ENCODE peak calls at places on chromosome 2, in six cellular contexts. E is HEK293T; R is activated T-cell treated with anti-CD3 and anti-CD28 coated beads, Interleukin-2, amount 50 U/mL, for 72 hours; G is Jurkat, Clone E6-1; N is WTC11; X is T1000. B is an unnamed sample.

GRCh38 chr2:114661926-114662670 is 219.7 kb downstream of the DPP10 start:
- DNase-seq in X (no peak), N (peak), G (no peak), R (peak), E (no peak), B (no peak)

GRCh38 chr2:8488001-8488738 is 193.7 kb upstream of the ID2 start:
- DNase-seq in N (no peak), X (no peak), E (no peak), R (peak), G (no peak), B (no peak)

GRCh38 chr2:10755621-10756020 is 34.2 kb downstream of the ATP6V1C2 start:
- DNase-seq in X (no peak), N (no peak), E (no peak), R (no peak), G (no peak), B (no peak)

GRCh38 chr2:200193791-200194190 is 112.7 kb upstream of the SPATS2L start:
- DNase-seq in E (no peak), N (no peak), X (no peak), G (no peak), R (no peak), B (no peak)

GRCh38 chr2:218436992-218437391 is 18.1 kb downstream of the VIL1 start:
- DNase-seq in R (no peak), N (no peak), E (no peak), G (no peak), X (no peak), B (no peak)

GRCh38 chr2:43348904-43349725 is 122.7 kb upstream of the ZFP36L2 start:
- DNase-seq in X (no peak), G (no peak), E (no peak), N (no peak), R (no peak), B (no peak)

GRCh38 chr2:113114224-113114945 is 13.0 kb upstream of the IL1RN start:
- DNase-seq in G (no peak), E (no peak), R (no peak), N (no peak), X (no peak), B (no peak)

GRCh38 chr2:236672606-236673005 is 103.0 kb downstream of the ACKR3 start:
- DNase-seq in R (no peak), X (no peak), N (no peak), E (no peak), G (no peak), B (no peak)

GRCh38 chr2:6879011-6879410 is 1.4 kb downstream of the RSAD2 start:
- DNase-seq in R (no peak), E (no peak), X (no peak), G (no peak), N (no peak), B (no peak)

B was measured in iPS DF 6.9.